ENCODE peak calls at places on chromosomes 5 and 9, in seven cellular contexts. H is tibial artery; Y is lower lobe of right lung; M is CD4-positive, alpha-beta T cell; G is aorta; T is heart right ventricle; E is HAP-1. V is an unnamed sample.

GRCh38 chr9:131809941-131810344 is 70.1 kb upstream of the RAPGEF1 start:
- DNase-seq in G (no peak), Y (no peak), E (no peak), T (no peak), H (no peak), M (no peak), V (no peak)

GRCh38 chr9:131464354-131465000 is 38.2 kb upstream of the POMT1 start:
- DNase-seq in M (no peak), E (no peak), T (no peak), Y (no peak), H (no peak), G (no peak), V (no peak)

GRCh38 chr5:126808619-126809018 is 31.7 kb downstream of the LMNB1 start:
- DNase-seq in G (no peak), M (no peak), Y (no peak), T (no peak), E (peak; percentile 28), H (no peak), V (no peak)

GRCh38 chr5:44619875-44620610 is 188.7 kb upstream of the MRPS30 start:
- DNase-seq in E (no peak), T (no peak), G (no peak), Y (no peak), M (no peak), H (no peak), V (no peak)

GRCh38 chr9:115121140-115121710 is 3.3 kb upstream of the TNC start:
- DNase-seq in M (no peak), G (no peak), Y (no peak), E (no peak), T (no peak), H (no peak), V (no peak)

GRCh38 chr9:124617477-124618141 is 110.4 kb upstream of the NR5A1 start:
- DNase-seq in M (peak; percentile 77), T (peak; percentile 72), Y (peak; percentile 77), H (peak; percentile 82), E (peak; percentile 65), G (peak; percentile 91), V (peak; percentile 21)

GRCh38 chr9:103168254-103168653 is 173.1 kb downstream of the CYLC2 start:
- DNase-seq in H (no peak), Y (no peak), M (no peak), G (no peak), E (no peak), T (no peak), V (no peak)

GRCh38 chr9:2638871-2639673 is 17.5 kb downstream of the VLDLR start:
- DNase-seq in E (no peak), M (no peak), Y (no peak), G (no peak), H (no peak), T (no peak), V (no peak)

GRCh38 chr5:73120222-73121108 is at the start of gene TMEM171:
- DNase-seq in Y (peak; percentile 71), E (peak; percentile 14), M (no peak), H (no peak), T (peak; percentile 27), G (no peak), V (no peak)

GRCh38 chr9:95007470-95007869 is 281.0 kb downstream of the AOPEP start:
- DNase-seq in Y (no peak), T (no peak), M (no peak), G (no peak), H (no peak), E (no peak), V (no peak)

GRCh38 chr5:58958701-58959100 is 375.8 kb downstream of the RAB3C start:
- DNase-seq in T (no peak), H (no peak), M (no peak), Y (no peak), G (no peak), E (no peak), V (no peak)

GRCh38 chr9:33024126-33024965 is 727 bp upstream of the DNAJA1 start:
- DNase-seq in Y (no peak), M (no peak), E (no peak), T (no peak), G (no peak), H (no peak), V (no peak)

GRCh38 chr9:126915281-126915816 is 767 bp downstream of the RALGPS1 start:
- DNase-seq in H (peak; percentile 69), G (peak; percentile 79), M (peak; percentile 41), Y (peak; percentile 91), E (no peak), T (peak; percentile 37), V (peak; percentile 66)

GRCh38 chr5:80957031-80957761 is 3.0 kb upstream of the RASGRF2 start:
- DNase-seq in H (no peak), T (no peak), M (no peak), Y (no peak), E (peak; percentile 90), G (no peak), V (no peak)

GRCh38 chr5:68066277-68066955 is 149.1 kb upstream of the PIK3R1 start:
- DNase-seq in H (no peak), Y (no peak), E (no peak), T (no peak), G (no peak), M (no peak), V (no peak)

GRCh38 chr5:14208071-14209021 is 65.2 kb downstream of the TRIO start:
- DNase-seq in H (no peak), E (no peak), G (no peak), Y (no peak), T (no peak), M (no peak), V (no peak)

GRCh38 chr9:20623021-20623747 is 885 bp upstream of the MLLT3 start:
- DNase-seq in E (no peak), H (peak; percentile 68), M (peak; percentile 67), G (no peak), Y (peak; percentile 58), T (peak; percentile 36), V (peak; percentile 49)

GRCh38 chr9:13014484-13014883 is 239.7 kb downstream of the LURAP1L start:
- DNase-seq in E (no peak), T (no peak), G (no peak), M (no peak), Y (no peak), H (no peak), V (no peak)

GRCh38 chr9:112341741-112342140 is 8.3 kb upstream of the PTBP3 start:
- DNase-seq in H (no peak), T (no peak), M (no peak), G (no peak), Y (no peak), E (no peak), V (no peak)

GRCh38 chr5:53246042-53246836 is 136.7 kb upstream of the MOCS2 start:
- DNase-seq in G (no peak), Y (no peak), M (no peak), H (no peak), T (no peak), E (no peak), V (no peak)

GRCh38 chr9:135650408-135650807 is 11.1 kb upstream of the GLT6D1 start:
- DNase-seq in Y (no peak), G (no peak), E (no peak), M (no peak), T (no peak), H (no peak), V (no peak)
- H3K9me3 ChIP-seq in Y (peaks cover 28% of the 10 kb centered on the region), G (peaks cover 10% of the 10 kb centered on the region), E (peaks cover 7% of the 10 kb centered on the region), M (peaks cover 32% of the 10 kb centered on the region), T (peaks cover 36% of the 10 kb centered on the region), H (peaks cover 37% of the 10 kb centered on the region), V (peaks cover 9% of the 10 kb centered on the region)

DNA sequence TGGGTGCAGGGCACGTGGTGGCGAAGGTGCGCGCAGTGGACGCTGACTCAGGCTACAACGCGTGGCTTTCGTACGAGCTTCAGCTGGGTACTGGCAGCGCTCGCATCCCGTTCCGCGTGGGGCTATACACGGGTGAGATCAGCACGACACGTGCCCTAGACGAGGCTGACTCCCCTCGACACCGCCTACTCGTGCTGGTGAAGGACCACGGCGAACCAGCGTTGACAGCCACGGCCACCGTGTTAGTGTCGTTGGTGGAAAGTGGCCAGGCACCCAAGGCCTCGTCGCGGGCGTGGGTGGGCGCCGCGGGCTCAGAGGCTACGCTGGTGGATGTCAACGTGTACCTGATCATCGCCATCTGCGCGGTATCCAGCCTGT is 2.1 kb downstream of the PCDHA2 start:
- DNase-seq in M (no peak), Y (no peak), T (no peak), E (no peak), G (peak; percentile 71), H (peak; percentile 53), V (no peak)
- H3K9me3 ChIP-seq in M (peaks cover 47% of the 10 kb centered on the region), Y (peaks cover 28% of the 10 kb centered on the region), T (peaks cover 26% of the 10 kb centered on the region), E (peaks cover 2% of the 10 kb centered on the region), G (peaks cover 18% of the 10 kb centered on the region), H (peaks cover 54% of the 10 kb centered on the region), V (peaks cover 2% of the 10 kb centered on the region)

GRCh38 chr9:138080979-138081378 is 203.4 kb downstream of the CACNA1B start:
- DNase-seq in T (no peak), E (no peak), Y (peak; percentile 22), M (peak; percentile 4), H (peak; percentile 28), G (peak; percentile 40), V (no peak)
- H3K9me3 ChIP-seq in T (peaks cover 20% of the 10 kb centered on the region), E (no peaks in the 10 kb centered on the region), Y (peaks cover 15% of the 10 kb centered on the region), M (peaks cover 7% of the 10 kb centered on the region), H (peaks cover 13% of the 10 kb centered on the region), G (peaks cover 1% of the 10 kb centered on the region), V (no peaks in the 10 kb centered on the region)

DNA sequence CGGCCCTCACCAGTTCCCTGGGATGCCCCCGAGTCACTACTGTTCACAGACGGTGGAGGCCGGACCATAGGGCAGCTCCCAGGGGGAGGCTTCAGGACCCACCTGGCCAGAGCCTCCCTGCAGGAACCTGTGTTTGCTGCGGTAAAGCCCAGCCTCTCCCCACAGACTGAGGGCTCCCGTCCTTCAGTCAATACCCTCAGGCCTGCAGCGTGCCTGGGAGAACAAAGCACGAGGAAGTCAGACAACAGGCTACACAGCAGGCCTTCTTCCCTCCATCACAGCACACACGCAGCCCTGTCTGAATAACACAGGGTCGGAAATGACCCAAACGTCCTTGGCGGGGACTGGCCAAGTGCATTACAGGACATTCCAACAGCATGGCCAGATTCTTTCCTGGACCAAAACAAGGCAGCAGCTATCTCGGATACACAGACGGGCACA is 34.4 kb downstream of the COL23A1 start:
- DNase-seq in Y (no peak), G (peak; percentile 60), H (peak; percentile 24), T (no peak), M (no peak), E (no peak), V (no peak)
- H3K9me3 ChIP-seq in Y (no peaks in the 10 kb centered on the region), G (no peaks in the 10 kb centered on the region), H (no peaks in the 10 kb centered on the region), T (no peaks in the 10 kb centered on the region), M (no peaks in the 10 kb centered on the region), E (no peaks in the 10 kb centered on the region), V (no peaks in the 10 kb centered on the region)

DNA sequence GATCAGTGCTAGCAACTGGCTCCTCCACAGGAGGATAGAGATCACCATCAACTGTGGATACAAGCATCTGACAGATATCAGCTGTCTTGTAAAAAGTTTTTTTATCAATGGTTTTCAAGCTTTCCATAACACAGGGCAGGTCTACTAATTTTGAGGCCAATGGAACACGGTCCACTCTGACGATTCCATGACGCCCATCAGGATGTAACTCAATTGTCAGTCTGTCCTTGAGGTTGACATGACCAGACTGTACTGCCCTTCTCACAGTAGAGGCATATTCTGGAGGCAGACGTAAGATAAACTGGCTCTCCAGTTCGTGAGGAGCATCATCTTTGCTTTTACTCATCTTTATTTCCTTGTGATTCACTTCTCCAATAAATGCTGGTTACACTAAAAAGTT is 885 bp downstream of the TAF7 start:
- DNase-seq in H (no peak), G (no peak), T (no peak), E (no peak), Y (no peak), M (no peak), V (no peak)
- H3K9me3 ChIP-seq in H (peaks cover 66% of the 10 kb centered on the region), G (peaks cover 8% of the 10 kb centered on the region), T (peaks cover 77% of the 10 kb centered on the region), E (peaks cover 14% of the 10 kb centered on the region), Y (peaks cover 73% of the 10 kb centered on the region), M (peaks cover 69% of the 10 kb centered on the region), V (peaks cover 30% of the 10 kb centered on the region)